ENCODE peak calls at places on chromosomes 11 and 22, in eight cellular contexts. Y is lower leg skin, E is heart left ventricle, K is Peyer's patch, I is ovary, Z is IMR-90, R is K562, X is gastrocnemius medialis. S is an unnamed sample.

GRCh38 chr22:41598081-41598480 is 8.4 kb upstream of the PMM1 start:
- DNase-seq in Y (no peak), E (no peak), K (no peak), I (no peak), Z (peak), R (peak), X (no peak), S (no peak)

GRCh38 chr11:110435780-110436717 is 6.3 kb downstream of the FDX1 start:
- DNase-seq in Y (no peak), E (no peak), K (no peak), I (no peak), Z (peak), R (peak), X (peak), S (no peak)

GRCh38 chr11:37988031-37988430 is 1390.0 kb upstream of the RAG2 start:
- DNase-seq in Y (no peak), E (peak), K (no peak), I (peak), Z (peak), R (no peak), X (no peak), S (no peak)

GRCh38 chr22:49785841-49786451 is 41.7 kb downstream of the BRD1 start:
- DNase-seq in Y (no peak), E (no peak), K (no peak), I (no peak), Z (no peak), R (peak), X (peak), S (no peak)

GRCh38 chr11:44275961-44276550 is 33.9 kb downstream of the ALX4 start:
- DNase-seq in Y (peak), E (no peak), K (no peak), I (no peak), Z (no peak), R (no peak), X (no peak), S (no peak)

GRCh38 chr11:8501838-8502237 is 92.2 kb downstream of the STK33 start:
- DNase-seq in Y (no peak), E (no peak), K (no peak), I (no peak), Z (peak), R (no peak), X (no peak), S (no peak)

GRCh38 chr11:80320226-80320625 is 879.4 kb upstream of the TENM4 start:
- DNase-seq in Y (no peak), E (no peak), K (no peak), I (no peak), Z (no peak), R (no peak), X (no peak), S (no peak)

GRCh38 chr11:81237139-81237538 is 1496.5 kb downstream of the FAM181B start:
- DNase-seq in Y (no peak), E (no peak), K (no peak), I (no peak), Z (peak), R (peak), X (no peak), S (no peak)

GRCh38 chr22:26805131-26805530 is 147.7 kb downstream of the MIAT start:
- DNase-seq in Y (no peak), E (no peak), K (no peak), I (no peak), Z (peak), R (no peak), X (no peak), S (no peak)

GRCh38 chr11:75673977-75674582 is 5.2 kb upstream of the MAP6 start:
- DNase-seq in Y (no peak), E (no peak), K (no peak), I (no peak), Z (peak), R (peak), X (no peak), S (no peak)

GRCh38 chr11:86421976-86422770 is 47.5 kb downstream of the CCDC81 start:
- DNase-seq in Y (no peak), E (no peak), K (no peak), I (no peak), Z (no peak), R (no peak), X (no peak), S (no peak)

GRCh38 chr22:17785185-17786184 is 11.2 kb upstream of the BID start:
- DNase-seq in Y (no peak), E (no peak), K (peak), I (peak), Z (no peak), R (peak), X (peak), S (no peak)

GRCh38 chr11:11403763-11404725 is 51.0 kb upstream of the CSNK2A3 start:
- DNase-seq in Y (no peak), E (peak), K (no peak), I (no peak), Z (peak), R (no peak), X (peak), S (peak)

GRCh38 chr11:19868871-19869270 is 156.2 kb downstream of the NAV2 start:
- DNase-seq in Y (no peak), E (no peak), K (no peak), I (no peak), Z (peak), R (no peak), X (peak), S (no peak)

GRCh38 chr11:102309621-102310541 is 7.4 kb upstream of the BIRC3 start:
- DNase-seq in Y (no peak), E (no peak), K (no peak), I (no peak), Z (no peak), R (peak), X (no peak), S (no peak)

GRCh38 chr22:18068381-18068988 is 9.3 kb upstream of the PEX26 start:
- DNase-seq in Y (no peak), E (peak), K (no peak), I (no peak), Z (peak), R (no peak), X (no peak), S (peak)

GRCh38 chr11:119891392-119891791 is 162.4 kb upstream of the NECTIN1 start:
- DNase-seq in Y (no peak), E (peak), K (peak), I (no peak), Z (no peak), R (no peak), X (no peak), S (no peak)

GRCh38 chr11:77198440-77198849 is 70.4 kb downstream of the MYO7A start:
- DNase-seq in Y (peak), E (no peak), K (peak), I (peak), Z (peak), R (peak), X (no peak), S (peak)

GRCh38 chr11:134363161-134363560 is 31.4 kb downstream of the GLB1L2 start:
- DNase-seq in Y (no peak), E (no peak), K (peak), I (no peak), Z (no peak), R (no peak), X (no peak), S (no peak)

GRCh38 chr22:30424471-30425326 is 869 bp upstream of the MTFP1 start:
- DNase-seq in Y (no peak), E (no peak), K (no peak), I (no peak), Z (peak), R (peak), X (no peak), S (peak)

GRCh38 chr11:115910379-115910778 is 406.2 kb upstream of the CADM1 start:
- DNase-seq in Y (no peak), E (no peak), K (no peak), I (no peak), Z (peak), R (no peak), X (no peak), S (no peak)

GRCh38 chr11:121535122-121535796 is 82.5 kb upstream of the SORL1-AS1 start:
- DNase-seq in Y (no peak), E (no peak), K (no peak), I (no peak), Z (peak), R (no peak), X (no peak), S (no peak)

GRCh38 chr22:48660795-48661740 is 1166.6 kb downstream of the BRD1 start:
- DNase-seq in Y (no peak), E (no peak), K (no peak), I (no peak), Z (no peak), R (no peak), X (no peak), S (no peak)

GRCh38 chr11:19216709-19217374 is 15.1 kb upstream of the CSRP3 start:
- DNase-seq in Y (no peak), E (no peak), K (no peak), I (no peak), Z (no peak), R (no peak), X (no peak), S (no peak)

GRCh38 chr11:111963786-111964385 is 26.7 kb downstream of the DIXDC1 start:
- DNase-seq in Y (no peak), E (no peak), K (no peak), I (no peak), Z (peak), R (no peak), X (no peak), S (no peak)

GRCh38 chr22:41286639-41287091 is 678 bp upstream of the RANGAP1 start:
- DNase-seq in Y (no peak), E (no peak), K (no peak), I (peak), Z (peak), R (peak), X (no peak), S (no peak)

GRCh38 chr11:120173771-120174170 is 35.9 kb upstream of the TRIM29 start:
- DNase-seq in Y (no peak), E (no peak), K (no peak), I (no peak), Z (no peak), R (no peak), X (no peak), S (no peak)

GRCh38 chr11:126079640-126080205 is 17.1 kb upstream of the CDON start:
- DNase-seq in Y (peak), E (no peak), K (no peak), I (no peak), Z (no peak), R (no peak), X (no peak), S (no peak)

GRCh38 chr11:79437981-79438630 is 2.7 kb downstream of the TENM4 start:
- DNase-seq in Y (peak), E (no peak), K (no peak), I (peak), Z (peak), R (no peak), X (no peak), S (peak)

GRCh38 chr22:31748490-31748889 is 1.4 kb downstream of the PRR14L start:
- DNase-seq in Y (peak), E (no peak), K (no peak), I (no peak), Z (no peak), R (no peak), X (no peak), S (no peak)

GRCh38 chr22:42908082-42908746 is 51.1 kb upstream of the ARFGAP3 start:
- DNase-seq in Y (no peak), E (peak), K (no peak), I (no peak), Z (no peak), R (no peak), X (no peak), S (no peak)

GRCh38 chr11:19730373-19730772 is 17.7 kb downstream of the NAV2 start:
- DNase-seq in Y (peak), E (peak), K (no peak), I (no peak), Z (no peak), R (no peak), X (no peak), S (no peak)

GRCh38 chr22:43400449-43400848 is 11.4 kb upstream of the MPPED1 start:
- DNase-seq in Y (no peak), E (peak), K (no peak), I (no peak), Z (no peak), R (no peak), X (no peak), S (no peak)

GRCh38 chr11:59668188-59668949 is 468 bp downstream of the PATL1 start:
- DNase-seq in Y (peak), E (no peak), K (no peak), I (peak), Z (peak), R (peak), X (peak), S (peak)

GRCh38 chr11:61297741-61298140 is 2.6 kb upstream of the VWCE start:
- DNase-seq in Y (no peak), E (peak), K (no peak), I (peak), Z (peak), R (no peak), X (peak), S (peak)

GRCh38 chr11:61297341-61297740 is 2.2 kb upstream of the VWCE start:
- DNase-seq in Y (no peak), E (no peak), K (no peak), I (no peak), Z (peak), R (no peak), X (no peak), S (no peak)

GRCh38 chr11:61293869-61294716 is 1.0 kb downstream of the VWCE start:
- DNase-seq in Y (peak), E (peak), K (no peak), I (peak), Z (peak), R (no peak), X (peak), S (peak)

GRCh38 chr11:61295596-61295926 is 445 bp upstream of the VWCE start:
- DNase-seq in Y (no peak), E (no peak), K (no peak), I (no peak), Z (no peak), R (no peak), X (no peak), S (no peak)

GRCh38 chr11:61294717-61295595 is at the start of gene VWCE:
- DNase-seq in Y (no peak), E (peak), K (peak), I (peak), Z (peak), R (no peak), X (no peak), S (peak)
- TF ChIP-seq POLR2A in Y (no peak), E (no peak), K (no peak), I (no peak), Z (no peak), R (no peak), X (no peak), S (no peak)

DNA sequence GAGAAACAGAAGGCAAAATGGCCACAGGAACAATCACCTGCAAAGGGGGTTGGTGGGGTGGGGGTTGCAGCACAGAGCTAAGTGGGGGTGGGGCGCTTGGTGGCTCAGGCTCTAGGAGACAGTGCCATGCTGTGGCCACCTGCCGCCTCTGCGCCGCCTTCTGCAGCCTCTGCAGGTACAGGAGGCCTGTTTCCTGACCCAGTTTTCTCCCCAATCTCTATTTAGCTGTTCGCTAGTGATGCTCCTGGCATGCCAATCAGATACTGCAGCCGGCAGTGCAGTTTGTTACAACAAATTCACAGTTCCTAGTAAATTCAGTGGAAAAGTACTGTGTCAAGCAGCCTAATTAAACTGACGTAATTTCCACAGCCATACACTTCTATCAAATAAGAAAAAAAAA is 106.4 kb downstream of the SERGEF start:
- DNase-seq in Y (no peak), E (no peak), K (no peak), I (no peak), Z (no peak), R (peak), X (no peak), S (no peak)
- TF ChIP-seq CTCF in Y (no peak), E (peak), K (no peak), I (no peak), Z (peak), R (peak), X (no peak), S (no peak)

DNA sequence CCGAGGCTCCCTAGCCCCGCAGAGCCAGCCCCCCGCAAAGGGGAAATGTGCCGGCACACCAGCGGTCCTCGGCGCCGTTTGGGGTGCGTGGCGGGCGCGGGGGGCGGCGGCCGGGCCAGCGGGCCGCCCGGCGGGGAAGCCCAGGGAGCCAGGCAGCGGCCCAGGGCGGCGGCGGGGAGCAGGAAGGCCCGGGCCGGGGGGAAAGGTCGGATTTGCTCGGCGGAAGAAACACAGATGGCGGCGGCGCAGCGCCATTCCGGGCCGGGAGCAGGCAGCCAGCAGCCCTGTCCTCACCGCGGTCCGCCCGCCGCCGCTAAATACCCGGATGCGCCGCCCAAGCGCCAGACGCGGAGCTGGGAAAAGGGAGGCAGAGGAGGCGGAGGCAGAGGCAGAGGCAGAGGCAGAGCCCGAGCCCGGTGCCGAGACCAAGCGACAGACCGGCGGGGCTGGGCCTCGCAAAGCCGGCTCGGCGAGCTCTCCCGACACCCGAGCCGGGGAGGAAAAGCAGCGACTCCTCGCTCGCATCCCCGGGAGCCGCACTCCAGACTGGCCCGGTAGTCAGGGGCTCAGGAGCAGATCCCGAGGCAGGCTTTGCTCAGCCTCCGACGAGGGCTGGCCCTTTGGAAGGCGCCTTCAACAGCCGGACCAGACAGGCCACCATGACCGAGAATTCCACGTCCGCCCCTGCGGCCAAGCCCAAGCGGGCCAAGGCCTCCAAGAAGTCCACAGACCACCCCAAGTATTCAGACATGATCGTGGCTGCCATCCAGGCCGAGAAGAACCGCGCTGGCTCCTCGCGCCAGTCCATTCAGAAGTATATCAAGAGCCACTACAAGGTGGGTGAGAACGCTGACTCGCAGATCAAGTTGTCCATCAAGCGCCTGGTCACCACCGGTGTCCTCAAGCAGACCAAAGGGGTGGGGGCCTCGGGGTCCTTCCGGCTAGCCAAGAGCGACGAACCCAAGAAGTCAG is 2.6 kb upstream of the GCAT start:
- DNase-seq in Y (peak), E (peak), K (peak), I (peak), Z (peak), R (no peak), X (peak), S (peak)
- TF ChIP-seq POLR2A in Y (no peak), E (peak), K (peak), I (peak), Z (peak), R (no peak), X (peak), S (peak)

GRCh38 chr22:22397292-22397870 is 111.2 kb downstream of the ZNF280B start:
- DNase-seq in Y (peak), E (peak), K (no peak), I (peak), Z (no peak), R (peak), X (peak), S (no peak)
- TF ChIP-seq CTCF in Y (no peak), E (no peak), K (no peak), I (no peak), Z (no peak), R (peak), X (no peak), S (no peak)

GRCh38 chr22:36424901-36425579 is 37.3 kb upstream of the MYH9 start:
- DNase-seq in Y (no peak), E (no peak), K (no peak), I (no peak), Z (no peak), R (no peak), X (no peak), S (no peak)
- TF ChIP-seq POLR2A in Y (no peak), E (no peak), K (no peak), I (no peak), Z (no peak), R (no peak), X (no peak), S (no peak)

DNA sequence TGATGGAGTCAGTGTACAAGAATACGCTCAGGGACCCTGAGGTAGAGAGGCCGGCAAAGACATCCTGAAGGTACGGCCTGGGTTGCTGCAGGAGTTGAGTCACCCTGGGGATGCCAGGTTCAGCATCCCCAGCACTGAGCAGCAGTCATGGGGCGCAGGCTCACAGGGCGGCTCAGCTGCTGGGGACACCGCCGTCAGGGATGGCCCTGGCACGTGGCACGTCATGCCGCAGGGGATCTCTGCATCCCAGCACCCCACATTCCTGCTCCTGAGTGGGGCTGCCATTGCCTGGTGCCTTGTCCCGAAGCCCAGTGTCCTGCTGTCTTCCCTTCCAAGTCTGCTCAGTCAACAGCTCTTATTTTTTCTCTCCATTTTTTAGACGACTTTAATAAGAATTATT is 168.7 kb upstream of the NTM start:
- DNase-seq in Y (no peak), E (no peak), K (no peak), I (no peak), Z (no peak), R (no peak), X (no peak), S (no peak)
- TF ChIP-seq CTCF in Y (no peak), E (no peak), K (no peak), I (no peak), Z (no peak), R (no peak), X (no peak), S (no peak)

GRCh38 chr11:68121067-68121899 is at the start of gene CHKA:
- DNase-seq in Y (peak), E (peak), K (peak), I (peak), Z (peak), R (peak), X (peak), S (peak)
- TF ChIP-seq POLR2A in Y (peak), E (peak), K (peak), I (peak), Z (peak), R (peak), X (peak), S (peak)